ENCODE peak calls at places on chromosomes 5 and 9, in seven cellular contexts. A is NCI-H774; R is NCI-H524; W is activated T-cell treated with anti-CD3 and anti-CD28 coated beads for 4 hours; Z is left cardiac atrium; U is esophagus squamous epithelium; D is activated CD4-positive, alpha-beta T cell treated with anti-CD3 and anti-CD28 coated beads, Interleukin-2, amount 50 U/mL, for 1 hour. N is an unnamed sample.

GRCh38 chr9:133600747-133601146 is 8.4 kb downstream of the FAM163B start:
- DNase-seq in W (no peak), A (no peak), U (no peak), R (no peak), Z (no peak), D (no peak), N (peak)

GRCh38 chr5:140642718-140643117 is 3.5 kb downstream of the TMCO6 start:
- DNase-seq in U (no peak), Z (no peak), R (no peak), A (no peak), W (no peak), D (no peak), N (no peak)

GRCh38 chr9:74499111-74499601 is 2.0 kb downstream of the RORB start:
- DNase-seq in U (no peak), D (no peak), R (no peak), W (no peak), A (no peak), Z (no peak), N (no peak)

GRCh38 chr5:92492908-92493307 is 1088.1 kb downstream of the NR2F1-AS1 start:
- DNase-seq in A (peak), W (no peak), U (no peak), Z (no peak), R (no peak), D (no peak), N (no peak)

GRCh38 chr9:83706703-83707517 is 848 bp downstream of the UBQLN1 start:
- DNase-seq in W (peak), Z (peak), D (peak), R (peak), A (no peak), U (no peak), N (peak)

GRCh38 chr9:136723362-136723976 is 11.1 kb downstream of the DIPK1B start:
- DNase-seq in A (no peak), Z (no peak), U (no peak), R (peak), D (no peak), W (no peak), N (no peak)

GRCh38 chr9:134083451-134083850 is 15.6 kb upstream of the BRD3 start:
- DNase-seq in U (no peak), Z (no peak), A (no peak), W (no peak), R (no peak), D (no peak), N (no peak)

GRCh38 chr5:52119768-52120167 is 667.9 kb upstream of the ITGA1 start:
- DNase-seq in W (no peak), Z (no peak), R (no peak), A (no peak), U (no peak), D (no peak), N (no peak)

GRCh38 chr5:132510076-132510475 is 19.5 kb upstream of the IRF1 start:
- DNase-seq in R (no peak), D (no peak), W (no peak), Z (no peak), U (no peak), A (no peak), N (no peak)

GRCh38 chr5:150181035-150181434 is 8.8 kb upstream of the SLC6A7 start:
- DNase-seq in W (no peak), Z (no peak), A (no peak), D (no peak), R (no peak), U (no peak), N (no peak)

GRCh38 chr9:88197781-88198345 is 59.6 kb upstream of the SPATA31C2 start:
- DNase-seq in A (no peak), R (no peak), Z (no peak), D (no peak), U (no peak), W (no peak), N (no peak)

GRCh38 chr9:113622038-113622437 is 158.5 kb downstream of the RGS3 start:
- DNase-seq in Z (no peak), D (no peak), A (no peak), R (no peak), U (no peak), W (no peak), N (no peak)

GRCh38 chr9:4740623-4741364 is at the start of gene AK3:
- DNase-seq in Z (peak), U (peak), W (peak), R (peak), A (peak), D (peak), N (peak)

GRCh38 chr9:17906204-17906840 is 327.5 kb downstream of the SH3GL2 start:
- DNase-seq in U (no peak), A (no peak), D (no peak), Z (peak), R (peak), W (no peak), N (peak)

GRCh38 chr5:155651-156410 is 35.5 kb upstream of the LRRC14B start:
- DNase-seq in Z (no peak), A (no peak), D (no peak), W (no peak), R (no peak), U (no peak), N (no peak)

GRCh38 chr9:116605904-116606341 is 81.2 kb upstream of the TRIM32 start:
- DNase-seq in Z (peak), U (no peak), W (no peak), R (no peak), A (no peak), D (no peak), N (no peak)

GRCh38 chr9:33159760-33160127 is 7.4 kb downstream of the B4GALT1 start:
- DNase-seq in Z (peak), A (no peak), R (no peak), W (peak), U (no peak), D (peak), N (no peak)

GRCh38 chr9:14031015-14031414 is 282.9 kb downstream of the NFIB start:
- DNase-seq in D (no peak), Z (peak), W (no peak), U (no peak), A (no peak), R (no peak), N (no peak)

GRCh38 chr5:100444961-100445360 is 90.2 kb upstream of the FAM174A start:
- DNase-seq in U (no peak), D (no peak), Z (no peak), W (no peak), A (no peak), R (no peak), N (no peak)

GRCh38 chr9:18379073-18379811 is 94.7 kb upstream of the ADAMTSL1 start:
- DNase-seq in A (no peak), D (no peak), R (no peak), U (no peak), W (no peak), Z (no peak), N (no peak)

GRCh38 chr5:138472353-138472752 is 7.1 kb downstream of the EGR1 start:
- DNase-seq in W (no peak), U (no peak), A (no peak), R (no peak), D (no peak), Z (no peak), N (no peak)

GRCh38 chr5:62312036-62312435 is 6.0 kb downstream of the KIF2A start:
- DNase-seq in Z (no peak), W (no peak), A (no peak), D (no peak), R (no peak), U (no peak), N (no peak)

GRCh38 chr9:128125575-128126354 is 1.8 kb downstream of the PTGES2 start:
- DNase-seq in W (no peak), Z (peak), D (no peak), U (no peak), R (no peak), A (no peak), N (no peak)

GRCh38 chr5:148005788-148006520 is 57.8 kb upstream of the SPINK5 start:
- DNase-seq in A (no peak), Z (no peak), D (no peak), W (no peak), U (no peak), R (peak), N (no peak)

GRCh38 chr5:78647411-78647818 is 1.2 kb downstream of the LHFPL2 start:
- DNase-seq in U (no peak), W (no peak), R (peak), D (no peak), Z (no peak), A (no peak), N (peak)

GRCh38 chr9:88773119-88773518 is 218.1 kb upstream of the S1PR3 start:
- DNase-seq in D (no peak), W (no peak), Z (no peak), A (no peak), U (no peak), R (no peak), N (no peak)

GRCh38 chr9:12813960-12814876 is 39.4 kb downstream of the LURAP1L start:
- DNase-seq in U (no peak), R (peak), W (no peak), A (peak), D (no peak), Z (peak), N (peak)

GRCh38 chr5:101404531-101404930 is 501.4 kb upstream of the ST8SIA4 start:
- DNase-seq in W (no peak), A (no peak), U (no peak), D (no peak), Z (no peak), R (no peak), N (no peak)

N was measured in NCI-H1105 treated with DMSO at 0.1 percent for 48 hours.